ENCODE peak calls at places on chromosomes 4 and X, in nine cellular contexts. S, C, I, N, F, Z, B, X and V are unnamed samples.

GRCh38 chrX:33273521-33273920 is 62.2 kb upstream of the DMD start:
- DNase-seq in N (no peak), X (no peak), B (no peak), F (no peak), C (no peak), S (no peak), Z (no peak), I (no peak), V (no peak)

GRCh38 chrX:1673337-1673736 is 58.5 kb downstream of the ASMT start:
- DNase-seq in I (no peak), N (no peak), X (no peak), S (peak), B (peak), Z (peak), F (peak), C (no peak), V (peak)

GRCh38 chrX:51336584-51336983 is 4.0 kb downstream of the NUDT10 start:
- DNase-seq in F (peak), Z (peak), N (peak), C (peak), B (peak), I (peak), X (no peak), S (peak), V (no peak)

GRCh38 chr4:187027231-187027760 is 303.6 kb upstream of the FAT1 start:
- DNase-seq in F (no peak), C (no peak), I (peak), Z (no peak), X (no peak), S (no peak), N (no peak), B (peak), V (no peak)

GRCh38 chr4:43316813-43317212 is 424.3 kb downstream of the GRXCR1 start:
- DNase-seq in I (peak), X (no peak), F (no peak), Z (no peak), N (no peak), B (no peak), C (no peak), S (no peak), V (no peak)

GRCh38 chr4:137934921-137935320 is 307.2 kb downstream of the SLC7A11 start:
- DNase-seq in F (no peak), C (no peak), S (no peak), B (peak), I (no peak), X (no peak), Z (no peak), N (no peak), V (no peak)

GRCh38 chr4:160026720-160027119 is 923.8 kb downstream of the RAPGEF2 start:
- DNase-seq in C (no peak), I (no peak), N (no peak), B (no peak), Z (peak), X (no peak), F (no peak), S (no peak), V (no peak)

GRCh38 chr4:151676301-151676700 is 84.5 kb downstream of the GATB start:
- DNase-seq in F (no peak), B (peak), X (peak), S (no peak), N (no peak), Z (no peak), C (peak), I (peak), V (peak)

GRCh38 chrX:9566150-9566621 is 101.3 kb downstream of the TBL1X start:
- DNase-seq in F (peak), Z (peak), N (no peak), I (peak), B (peak), S (peak), X (peak), C (peak), V (no peak)

GRCh38 chrX:139982856-139983255 is 17.5 kb upstream of the CXorf66 start:
- DNase-seq in B (no peak), I (no peak), Z (no peak), F (no peak), N (no peak), X (no peak), C (no peak), S (no peak), V (no peak)

GRCh38 chr4:145083891-145084640 is 13.9 kb downstream of the ANAPC10 start:
- DNase-seq in I (no peak), N (no peak), B (no peak), Z (no peak), C (no peak), S (no peak), F (peak), X (no peak), V (no peak)

GRCh38 chr4:18815779-18816173 is 794.2 kb upstream of the LCORL start:
- DNase-seq in N (no peak), S (no peak), I (no peak), X (no peak), Z (no peak), B (no peak), C (no peak), F (no peak), V (no peak)

GRCh38 chrX:132219343-132219768 is at the start of gene RAP2C:
- DNase-seq in F (peak), Z (peak), N (peak), B (peak), C (no peak), X (no peak), S (peak), I (peak), V (peak)